ENCODE peak calls at places on chromosomes 4 and X, in five cellular contexts. X is cardiac muscle cell, Q is colonic mucosa, L is mucosa of descending colon, T is pancreas. H is an unnamed sample.

GRCh38 chrX:66684196-66684595 is 45.3 kb upstream of the EDA2R start:
- DNase-seq in T (no peak), Q (no peak), L (no peak), X (no peak), H (no peak)

GRCh38 chr4:147163311-147163710 is 217.6 kb upstream of the TTC29 start:
- DNase-seq in L (no peak), Q (no peak), T (no peak), X (no peak), H (no peak)

GRCh38 chrX:155065035-155065734 is 5.8 kb downstream of the CMC4 start:
- DNase-seq in L (no peak), T (no peak), Q (no peak), X (no peak), H (no peak)

GRCh38 chr4:39494354-39494753 is 32.9 kb downstream of the UGDH start:
- DNase-seq in L (no peak), Q (no peak), X (no peak), T (no peak), H (no peak)

GRCh38 chr4:83217721-83218522 is 66.7 kb downstream of the COQ2 start:
- DNase-seq in X (no peak), L (no peak), Q (peak; percentile 51), T (no peak), H (no peak)

GRCh38 chrX:154369453-154370299 is 4.8 kb downstream of the FLNA start:
- DNase-seq in Q (peak; percentile 59), X (peak; percentile 84), T (no peak), L (peak; percentile 80), H (peak; percentile 94)

GRCh38 chrX:34559325-34559724 is 97.8 kb downstream of the TMEM47 start:
- DNase-seq in L (no peak), Q (no peak), T (no peak), X (no peak), H (peak; percentile 60)

GRCh38 chr4:7392438-7393374 is 42.0 kb downstream of the PSAPL1 start:
- DNase-seq in X (no peak), Q (no peak), T (no peak), L (no peak), H (no peak)

GRCh38 chr4:37455301-37456062 is 210.9 kb downstream of the NWD2 start:
- DNase-seq in Q (peak; percentile 63), L (no peak), X (no peak), T (peak; percentile 74), H (no peak)

GRCh38 chrX:129659861-129660260 is 5.1 kb upstream of the APLN start:
- DNase-seq in T (no peak), Q (no peak), L (no peak), X (no peak), H (no peak)

GRCh38 chrX:79195027-79195426 is 50.5 kb downstream of the GPR174 start:
- DNase-seq in Q (no peak), L (no peak), X (no peak), T (no peak), H (no peak)

GRCh38 chr4:42855779-42856178 is 36.7 kb upstream of the GRXCR1 start:
- DNase-seq in Q (no peak), T (no peak), L (no peak), X (no peak), H (no peak)

GRCh38 chr4:116397291-116397690 is 688.1 kb downstream of the TRAM1L1 start:
- DNase-seq in Q (no peak), T (no peak), X (no peak), L (no peak), H (no peak)

GRCh38 chr4:22434895-22435294 is 81.0 kb downstream of the ADGRA3 start:
- DNase-seq in Q (peak; percentile 58), L (no peak), T (no peak), X (peak; percentile 76), H (peak; percentile 29)

GRCh38 chr4:127309360-127310095 is 323.2 kb upstream of the INTU start:
- DNase-seq in Q (no peak), L (no peak), T (no peak), X (no peak), H (peak; percentile 2)

GRCh38 chr4:147831452-147832192 is 99.7 kb downstream of the ARHGAP10 start:
- DNase-seq in T (no peak), L (no peak), Q (peak; percentile 29), X (no peak), H (peak; percentile 26)

GRCh38 chrX:139720979-139721378 is 13.0 kb upstream of the MCF2 start:
- DNase-seq in X (no peak), T (no peak), Q (no peak), L (no peak), H (no peak)

GRCh38 chr4:26140150-26140898 is 180.5 kb upstream of the RBPJ start:
- DNase-seq in T (no peak), Q (no peak), X (no peak), L (no peak), H (no peak)

GRCh38 chrX:29518100-29518499 is 697.3 kb upstream of the MAGEB2 start:
- DNase-seq in L (no peak), Q (no peak), T (no peak), X (no peak), H (no peak)

GRCh38 chrX:40945366-40945713 is 139.9 kb upstream of the USP9X start:
- DNase-seq in Q (peak; percentile 46), L (no peak), X (no peak), T (no peak), H (peak; percentile 39)

GRCh38 chr4:39823193-39823592 is 125.3 kb downstream of the UBE2K start:
- DNase-seq in L (no peak), X (no peak), T (no peak), Q (no peak), H (peak; percentile 63)

GRCh38 chr4:89289312-89289711 is 18.3 kb downstream of the GPRIN3 start:
- DNase-seq in L (no peak), Q (no peak), X (no peak), T (no peak), H (no peak)

GRCh38 chrX:30990361-30990760 is 81.5 kb downstream of the FTHL17 start:
- DNase-seq in T (no peak), Q (no peak), X (no peak), L (no peak), H (no peak)

GRCh38 chr4:74117024-74117534 is 18.1 kb upstream of the CXCL2 start:
- DNase-seq in L (no peak), X (no peak), T (peak; percentile 22), Q (peak; percentile 64), H (no peak)

GRCh38 chrX:134460861-134461218 is 875 bp downstream of the HPRT1 start:
- DNase-seq in T (no peak), Q (peak; percentile 24), L (no peak), X (peak; percentile 31), H (peak; percentile 13)

GRCh38 chrX:45767021-45767491 is 566.4 kb upstream of the DIPK2B start:
- DNase-seq in X (no peak), T (no peak), Q (no peak), L (no peak), H (peak; percentile 61)

GRCh38 chr4:164343472-164343976 is 410.4 kb upstream of the SMIM31 start:
- DNase-seq in T (no peak), Q (no peak), X (no peak), L (no peak), H (no peak)

GRCh38 chr4:185711764-185712163 is 100.2 kb downstream of the SORBS2 start:
- DNase-seq in X (no peak), T (no peak), L (no peak), Q (no peak), H (no peak)

GRCh38 chr4:104382961-104383360 is 111.7 kb downstream of the CXXC4 start:
- DNase-seq in Q (no peak), X (no peak), L (no peak), T (no peak), H (no peak)

GRCh38 chrX:51496501-51497291 is at the start of gene NUDT11:
- DNase-seq in T (peak; percentile 80), X (peak; percentile 86), L (peak; percentile 52), Q (peak; percentile 36), H (peak; percentile 78)
- H3K4me3 ChIP-seq in T (peak within 1 kb of the TSS; percentile 41), X (peak within 1 kb of the TSS; percentile 63), L (no peak within 1 kb of the TSS), Q (peak within 1 kb of the TSS; percentile 40), H (peak within 1 kb of the TSS; percentile 60)

DNA sequence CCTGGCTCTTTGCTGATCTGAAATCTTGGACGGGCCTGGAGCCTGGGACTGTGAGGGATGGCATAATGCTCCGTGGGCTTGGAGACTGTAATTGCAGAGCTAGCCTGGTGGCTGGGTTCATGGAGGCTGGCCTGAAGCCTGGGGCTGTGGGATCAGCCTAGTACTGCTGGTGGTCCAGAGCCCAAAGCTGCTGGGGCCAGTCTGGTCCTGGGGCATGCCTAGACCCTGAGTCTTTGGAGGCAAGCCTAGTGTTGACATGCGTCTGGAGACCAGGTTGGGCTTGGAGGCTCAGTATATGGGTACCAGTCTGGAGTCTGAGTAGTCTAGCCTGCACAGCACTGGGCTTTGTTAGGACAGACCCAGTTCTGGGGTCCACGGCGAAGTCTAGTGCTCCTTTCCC is 172.0 kb upstream of the ZC4H2 start:
- DNase-seq in Q (no peak), L (peak; percentile 17), X (no peak), T (no peak), H (no peak)
- H3K9me3 ChIP-seq in Q (no peaks in the 10 kb centered on the region), L (no peaks in the 10 kb centered on the region), X (no peaks in the 10 kb centered on the region), T (no peaks in the 10 kb centered on the region), H (peaks cover 12% of the 10 kb centered on the region)

GRCh38 chr4:47031011-47031678 is at the start of gene GABRB1:
- DNase-seq in Q (peak; percentile 74), T (peak; percentile 90), X (peak; percentile 72), L (peak; percentile 51), H (peak; percentile 52)
- H3K4me3 ChIP-seq in Q (peak within 1 kb of the TSS; percentile 46), T (peak within 1 kb of the TSS; percentile 38), X (peak within 1 kb of the TSS; percentile 66), L (no peak within 1 kb of the TSS), H (peak within 1 kb of the TSS; percentile 53)

GRCh38 chr4:160495356-160495755 is 1392.5 kb downstream of the RAPGEF2 start:
- DNase-seq in Q (no peak), X (no peak), T (no peak), L (no peak), H (no peak)

GRCh38 chr4:160492181-160492580 is 1389.3 kb downstream of the RAPGEF2 start:
- DNase-seq in Q (no peak), T (no peak), X (no peak), L (no peak), H (no peak)

GRCh38 chr4:160498211-160498610 is 1395.3 kb downstream of the RAPGEF2 start:
- DNase-seq in L (no peak), T (no peak), X (peak; percentile 62), Q (no peak), H (no peak)

DNA sequence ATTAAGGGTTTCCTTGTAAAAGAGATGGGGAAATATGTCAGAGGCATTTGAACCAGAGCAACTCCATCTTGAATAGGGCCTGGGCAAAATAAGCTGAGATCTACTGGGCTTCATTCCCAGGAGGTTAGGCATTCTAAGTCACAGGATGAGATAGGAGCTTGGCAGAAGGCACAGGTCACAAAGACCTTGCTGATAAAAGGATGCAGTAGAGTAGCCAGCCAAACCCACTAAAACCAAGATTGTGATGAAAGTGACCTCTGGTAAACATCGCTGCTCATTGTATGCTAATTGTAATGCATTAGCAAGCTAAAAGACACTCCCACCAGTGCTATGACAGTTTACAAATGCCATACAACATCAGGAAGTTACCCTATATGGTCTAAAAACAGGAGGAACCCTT is 1390.3 kb downstream of the RAPGEF2 start:
- DNase-seq in T (no peak), Q (no peak), L (no peak), X (no peak), H (no peak)
- H3K9me3 ChIP-seq in T (no peaks in the 10 kb centered on the region), Q (no peaks in the 10 kb centered on the region), L (peaks cover 5% of the 10 kb centered on the region), X (no peaks in the 10 kb centered on the region), H (no peaks in the 10 kb centered on the region)

DNA sequence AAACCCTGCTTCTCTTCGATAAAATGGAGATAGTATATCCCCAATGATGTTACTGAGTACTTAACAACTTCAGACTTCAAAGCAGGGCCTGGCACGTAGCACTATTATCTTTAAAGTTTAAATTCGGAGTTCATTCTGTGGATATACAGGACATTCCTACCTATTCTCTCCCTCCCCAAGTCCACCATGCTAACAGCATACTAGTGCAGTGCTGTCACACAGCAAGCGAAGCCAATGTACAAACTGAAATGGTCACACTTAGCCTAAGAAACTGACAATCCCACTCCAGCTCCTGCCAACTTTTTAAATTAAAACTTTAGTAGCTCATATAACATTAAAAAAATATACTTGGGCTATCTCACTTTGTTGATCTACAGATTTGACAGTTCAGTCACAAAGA is 1.2 kb upstream of the DNAJB14 start:
- DNase-seq in T (no peak), L (no peak), X (no peak), Q (no peak), H (peak; percentile 12)
- H3K4me3 ChIP-seq in T (peak overlapping the region; percentile 64), L (no peak overlapping the region), X (no peak overlapping the region), Q (no peak overlapping the region), H (peak overlapping the region; percentile 92)

H was measured in A673.